ENCODE peak calls at places on chromosome 14, in four cellular contexts. One of them, this sample, is unnamed.

GRCh38 chr14:93079321-93079720 is 36.4 kb downstream of the ITPK1 start:
- DNase-seq in endodermal cell: no peak
- DNase-seq in tibial nerve: no peak
- DNase-seq in body of pancreas: no peak
- DNase-seq in this sample: no peak

GRCh38 chr14:105890474-105891220 is 364.3 kb downstream of the TMEM121 start:
- DNase-seq in tibial nerve: peak; percentile 6
- DNase-seq in body of pancreas: no peak
- DNase-seq in endodermal cell: peak; percentile 11
- DNase-seq in this sample: peak; percentile 13

GRCh38 chr14:99538275-99538674 is 57.1 kb downstream of the CCNK start:
- DNase-seq in endodermal cell: peak; percentile 77
- DNase-seq in tibial nerve: no peak
- DNase-seq in body of pancreas: no peak
- DNase-seq in this sample: no peak

GRCh38 chr14:26163761-26164160 is 434.1 kb downstream of the NOVA1 start:
- DNase-seq in endodermal cell: peak; percentile 58
- DNase-seq in body of pancreas: no peak
- DNase-seq in tibial nerve: no peak
- DNase-seq in this sample: no peak

GRCh38 chr14:66056268-66056907 is 429.8 kb upstream of the CCDC196 start:
- DNase-seq in tibial nerve: no peak
- DNase-seq in body of pancreas: no peak
- DNase-seq in endodermal cell: no peak
- DNase-seq in this sample: no peak

GRCh38 chr14:90681889-90682429 is 134.3 kb downstream of the TTC7B start:
- DNase-seq in endodermal cell: no peak
- DNase-seq in body of pancreas: no peak
- DNase-seq in tibial nerve: no peak
- DNase-seq in this sample: no peak

GRCh38 chr14:23076785-23077408 is 18.0 kb downstream of the ACIN1 start:
- DNase-seq in tibial nerve: no peak
- DNase-seq in body of pancreas: no peak
- DNase-seq in endodermal cell: peak; percentile 74
- DNase-seq in this sample: no peak

GRCh38 chr14:89960895-89961294 is 5.2 kb downstream of the TDP1 start:
- DNase-seq in endodermal cell: peak; percentile 46
- DNase-seq in tibial nerve: no peak
- DNase-seq in body of pancreas: no peak
- DNase-seq in this sample: no peak

GRCh38 chr14:77985235-77985634 is 184.9 kb upstream of the NRXN3 start:
- DNase-seq in endodermal cell: peak; percentile 42
- DNase-seq in tibial nerve: no peak
- DNase-seq in body of pancreas: no peak
- DNase-seq in this sample: no peak

GRCh38 chr14:55979096-55979495 is 139.1 kb upstream of the PELI2 start:
- DNase-seq in endodermal cell: no peak
- DNase-seq in tibial nerve: no peak
- DNase-seq in body of pancreas: no peak
- DNase-seq in this sample: no peak

GRCh38 chr14:105185001-105185400 is 3.9 kb upstream of the NUDT14 start:
- DNase-seq in body of pancreas: no peak
- DNase-seq in endodermal cell: no peak
- DNase-seq in tibial nerve: no peak
- DNase-seq in this sample: no peak

GRCh38 chr14:52185178-52185577 is 82.3 kb upstream of the PTGDR start:
- DNase-seq in tibial nerve: no peak
- DNase-seq in endodermal cell: no peak
- DNase-seq in body of pancreas: no peak
- DNase-seq in this sample: no peak

GRCh38 chr14:61297581-61297980 is 16.4 kb upstream of the TMEM30B start:
- DNase-seq in body of pancreas: no peak
- DNase-seq in endodermal cell: no peak
- DNase-seq in tibial nerve: no peak
- DNase-seq in this sample: no peak

GRCh38 chr14:94665121-94665520 is 52.9 kb downstream of the SERPINA3 start:
- DNase-seq in endodermal cell: no peak
- DNase-seq in tibial nerve: no peak
- DNase-seq in body of pancreas: no peak
- DNase-seq in this sample: no peak

GRCh38 chr14:23056956-23057756 is at the start of gene CDH24:
- DNase-seq in body of pancreas: peak; percentile 77
- DNase-seq in tibial nerve: peak; percentile 40
- DNase-seq in endodermal cell: peak; percentile 89
- DNase-seq in this sample: peak; percentile 72

GRCh38 chr14:89973234-89973823 is 17.6 kb downstream of the TDP1 start:
- DNase-seq in tibial nerve: peak; percentile 21
- DNase-seq in endodermal cell: peak; percentile 89
- DNase-seq in body of pancreas: peak; percentile 54
- DNase-seq in this sample: peak; percentile 65

GRCh38 chr14:23078692-23079116 is 16.2 kb downstream of the ACIN1 start:
- DNase-seq in tibial nerve: peak; percentile 45
- DNase-seq in endodermal cell: no peak
- DNase-seq in body of pancreas: peak; percentile 75
- DNase-seq in this sample: peak; percentile 90

GRCh38 chr14:53979141-53979673 is 22.6 kb upstream of the BMP4 start:
- DNase-seq in endodermal cell: peak; percentile 68
- DNase-seq in body of pancreas: no peak
- DNase-seq in tibial nerve: no peak
- DNase-seq in this sample: no peak

GRCh38 chr14:104872469-104873341 is 7.6 kb downstream of the CEP170B start:
- DNase-seq in body of pancreas: no peak
- DNase-seq in endodermal cell: peak; percentile 88
- DNase-seq in tibial nerve: no peak
- DNase-seq in this sample: no peak

GRCh38 chr14:101559624-101560533 is 1.4 kb upstream of the DIO3 start:
- DNase-seq in tibial nerve: no peak
- DNase-seq in endodermal cell: peak; percentile 81
- DNase-seq in body of pancreas: peak; percentile 52
- DNase-seq in this sample: no peak
- H3K4me3 ChIP-seq in tibial nerve: peak overlapping the region; percentile 47
- H3K4me3 ChIP-seq in endodermal cell: peak overlapping the region; percentile 90
- H3K4me3 ChIP-seq in body of pancreas: no peak overlapping the region
- H3K4me3 ChIP-seq in this sample: peak overlapping the region; percentile 51

DNA sequence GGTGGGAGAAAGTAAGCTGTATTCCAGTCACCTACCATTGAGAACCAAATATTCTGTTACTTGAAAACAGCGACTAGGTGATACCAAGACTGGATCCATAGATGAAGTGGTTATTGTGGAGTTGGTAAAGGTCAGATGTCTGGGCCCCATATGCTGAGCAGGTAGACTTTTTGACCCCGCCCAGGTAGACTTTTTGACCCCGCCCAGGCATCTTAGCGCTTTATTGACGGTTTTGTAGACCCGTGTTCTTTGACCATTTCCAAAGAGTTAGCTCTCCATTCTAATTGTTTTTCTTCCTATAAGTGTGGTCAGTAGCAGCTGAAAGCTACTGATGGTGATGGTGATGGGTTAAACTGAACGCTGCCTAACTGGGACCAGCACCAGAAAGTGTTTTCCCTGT is 61.6 kb downstream of the SLC8A3 start:
- DNase-seq in endodermal cell: no peak
- DNase-seq in body of pancreas: no peak
- DNase-seq in tibial nerve: no peak
- DNase-seq in this sample: no peak
- H3K27ac ChIP-seq in endodermal cell: no peak overlapping the region
- H3K27ac ChIP-seq in body of pancreas: no peak overlapping the region
- H3K27ac ChIP-seq in tibial nerve: no peak overlapping the region
- H3K27ac ChIP-seq in this sample: no peak overlapping the region

GRCh38 chr14:20697273-20698017 is 8.9 kb downstream of the ANG start:
- DNase-seq in tibial nerve: peak; percentile 34
- DNase-seq in endodermal cell: peak; percentile 92
- DNase-seq in body of pancreas: peak; percentile 78
- DNase-seq in this sample: peak; percentile 68

GRCh38 chr14:20698934-20699333 is 10.4 kb downstream of the ANG start:
- DNase-seq in tibial nerve: no peak
- DNase-seq in endodermal cell: no peak
- DNase-seq in body of pancreas: no peak
- DNase-seq in this sample: no peak

GRCh38 chr14:20696776-20697175 is 8.2 kb downstream of the ANG start:
- DNase-seq in endodermal cell: no peak
- DNase-seq in body of pancreas: no peak
- DNase-seq in tibial nerve: no peak
- DNase-seq in this sample: no peak

GRCh38 chr14:20692111-20692751 is 3.7 kb downstream of the ANG start:
- DNase-seq in body of pancreas: no peak
- DNase-seq in endodermal cell: no peak
- DNase-seq in tibial nerve: no peak
- DNase-seq in this sample: no peak

GRCh38 chr14:20698018-20698329 is 9.4 kb downstream of the ANG start:
- DNase-seq in endodermal cell: no peak
- DNase-seq in tibial nerve: no peak
- DNase-seq in body of pancreas: no peak
- DNase-seq in this sample: no peak
- TF ChIP-seq CTCF in endodermal cell: no peak
- TF ChIP-seq CTCF in tibial nerve: no peak
- TF ChIP-seq CTCF in body of pancreas: no peak
- TF ChIP-seq CTCF in this sample: no peak

DNA sequence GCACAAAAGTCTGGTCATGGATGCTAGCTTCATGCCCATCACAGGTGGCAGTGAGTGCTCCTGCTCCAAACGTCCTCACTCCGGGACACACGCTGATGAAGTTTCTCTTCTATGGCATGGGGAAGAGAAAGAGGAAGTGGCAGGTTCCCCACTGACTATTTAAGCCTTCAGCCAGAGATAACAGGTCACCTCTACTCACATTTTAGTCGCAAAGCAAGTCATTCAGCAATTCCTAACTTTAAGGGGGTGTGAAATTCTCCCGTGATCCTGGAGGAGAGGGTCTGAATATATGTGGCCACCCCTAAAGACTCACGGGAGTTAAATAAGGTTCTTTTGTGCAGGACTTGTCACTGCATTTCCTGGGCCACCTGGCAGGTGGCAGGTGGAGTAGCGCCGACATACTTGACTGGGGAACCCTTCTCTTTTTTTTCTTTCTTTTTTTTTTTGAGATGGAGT is 18.8 kb upstream of the RCOR1 start:
- DNase-seq in endodermal cell: peak; percentile 68
- DNase-seq in tibial nerve: no peak
- DNase-seq in body of pancreas: no peak
- DNase-seq in this sample: no peak
- H3K4me3 ChIP-seq in endodermal cell: no peak overlapping the region
- H3K4me3 ChIP-seq in tibial nerve: no peak overlapping the region
- H3K4me3 ChIP-seq in body of pancreas: no peak overlapping the region
- H3K4me3 ChIP-seq in this sample: no peak overlapping the region

DNA sequence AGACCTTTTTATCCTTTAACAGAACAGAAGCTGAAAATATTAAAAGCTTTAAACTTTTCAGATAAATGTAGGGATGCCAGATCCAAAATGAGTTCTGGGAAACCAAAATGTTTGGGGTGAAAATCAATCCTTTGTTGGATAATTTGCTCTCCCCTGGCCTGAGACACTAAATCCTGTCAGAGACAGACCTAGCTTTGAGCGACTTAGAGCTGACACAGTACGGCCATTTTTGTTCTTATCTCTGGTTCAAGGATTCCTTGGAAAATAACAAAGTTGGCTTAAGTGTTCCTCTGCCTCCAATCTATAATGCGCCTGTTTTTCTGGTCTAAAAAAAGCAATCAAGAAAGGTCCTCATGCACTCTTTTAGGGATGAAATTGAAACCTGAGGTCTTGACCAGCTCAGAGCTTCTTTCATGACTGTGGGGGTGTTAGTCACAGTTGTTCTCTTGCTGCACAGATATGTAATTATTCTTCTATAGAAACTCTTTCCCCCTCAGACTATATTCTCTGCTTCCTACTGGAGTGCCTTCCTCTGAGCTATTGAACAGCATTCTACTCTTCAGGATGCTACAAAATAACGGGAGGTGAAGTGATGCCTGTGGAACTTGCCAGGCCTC is 52.3 kb upstream of the EGLN3 start:
- DNase-seq in endodermal cell: no peak
- DNase-seq in body of pancreas: no peak
- DNase-seq in tibial nerve: no peak
- DNase-seq in this sample: no peak
- H3K27ac ChIP-seq in endodermal cell: no peak overlapping the region
- H3K27ac ChIP-seq in body of pancreas: no peak overlapping the region
- H3K27ac ChIP-seq in tibial nerve: no peak overlapping the region
- H3K27ac ChIP-seq in this sample: no peak overlapping the region

This sample was measured in tibial artery.